ENCODE peak calls at places on chromosomes 5 and 9, in ten cellular contexts. I is RWPE1; R is Caki2; J is OCI-M1; S is activated T-helper 1 cell treated with Interleukin-2 at 50 U/mL for 16 hours; V is activated CD8-positive, alpha-beta memory T cell treated with anti-CD3 and anti-CD28 coated beads for 24 hours; A is NAMALWA; N is neural crest cell; B is H54; G is mesothelial cell of epicardium. E is an unnamed sample.
A peak's percentile ranks its signal among the peaks of the same experiment; 100 is the strongest.

GRCh38 chr5:59039003-59039295 is 456.1 kb downstream of the RAB3C start:
- DNase-seq in J (no peak), B (no peak), I (no peak), G (no peak), S (no peak), N (no peak), R (no peak), V (no peak), A (no peak), E (no peak)

GRCh38 chr5:172802585-172803176 is 31.4 kb upstream of the ERGIC1 start:
- DNase-seq in V (no peak), R (no peak), G (no peak), A (no peak), S (no peak), B (no peak), J (peak; percentile 85), I (no peak), N (no peak), E (no peak)

GRCh38 chr5:158770506-158770905 is 329.2 kb downstream of the EBF1 start:
- DNase-seq in R (no peak), S (no peak), J (peak; percentile 19), I (no peak), V (no peak), N (no peak), G (no peak), A (peak; percentile 42), B (no peak), E (no peak)

GRCh38 chr9:89635007-89635742 is 30.4 kb downstream of the GADD45G start:
- DNase-seq in J (no peak), A (no peak), S (no peak), N (no peak), I (peak; percentile 89), V (no peak), R (no peak), G (no peak), B (peak; percentile 66), E (no peak)

GRCh38 chr5:73469878-73470277 is 21.3 kb upstream of the FOXD1 start:
- DNase-seq in S (no peak), B (no peak), A (no peak), V (no peak), G (no peak), J (no peak), R (no peak), I (no peak), N (no peak), E (no peak)

GRCh38 chr9:123353041-123353440 is 3.0 kb upstream of the CRB2 start:
- DNase-seq in N (no peak), B (no peak), R (no peak), J (no peak), G (no peak), A (no peak), I (no peak), V (no peak), S (no peak), E (no peak)

GRCh38 chr5:66912787-66913186 is 283.8 kb downstream of the CD180 start:
- DNase-seq in S (no peak), R (no peak), J (peak; percentile 19), A (no peak), G (no peak), N (no peak), B (no peak), V (no peak), I (no peak), E (no peak)

GRCh38 chr5:127650649-127651048 is 1.8 kb downstream of the CTXN3 start:
- DNase-seq in S (no peak), G (no peak), I (peak; percentile 45), J (no peak), R (no peak), N (no peak), V (no peak), B (no peak), A (no peak), E (no peak)

GRCh38 chr9:126705311-126705766 is 91.6 kb downstream of the LMX1B start:
- DNase-seq in I (peak; percentile 88), B (peak; percentile 81), J (peak; percentile 68), G (peak; percentile 93), N (peak; percentile 87), S (peak; percentile 73), V (peak; percentile 96), R (peak; percentile 59), A (peak; percentile 89), E (peak; percentile 92)

GRCh38 chr5:135120951-135121350 is 86.9 kb upstream of the PITX1 start:
- DNase-seq in A (no peak), N (no peak), G (no peak), V (no peak), I (no peak), J (no peak), R (no peak), S (no peak), B (no peak), E (no peak)

GRCh38 chr5:31235381-31235780 is 41.9 kb downstream of the CDH6 start:
- DNase-seq in I (no peak), V (no peak), N (no peak), A (peak; percentile 4), B (no peak), S (no peak), G (no peak), J (no peak), R (peak; percentile 30), E (no peak)

GRCh38 chr9:121023064-121023463 is 27.0 kb downstream of the C5 start:
- DNase-seq in N (no peak), J (no peak), G (no peak), V (no peak), B (no peak), S (no peak), I (peak; percentile 9), A (no peak), R (no peak), E (no peak)

GRCh38 chr5:126511961-126512360 is 83.1 kb downstream of the ALDH7A1 start:
- DNase-seq in A (no peak), N (no peak), B (no peak), V (no peak), G (no peak), R (no peak), I (no peak), J (no peak), S (no peak), E (no peak)

GRCh38 chr5:171857537-171857936 is 71.9 kb downstream of the SMIM23 start:
- DNase-seq in G (no peak), V (no peak), R (no peak), I (no peak), B (no peak), A (no peak), J (no peak), S (no peak), N (no peak), E (no peak)

GRCh38 chr5:27479859-27480258 is 441.5 kb upstream of the CDH9 start:
- DNase-seq in S (no peak), R (no peak), I (no peak), N (no peak), B (no peak), G (no peak), V (no peak), A (no peak), J (no peak), E (no peak)

GRCh38 chr5:133873936-133874585 is 94.4 kb downstream of the C5orf15 start:
- DNase-seq in A (no peak), G (no peak), S (no peak), N (no peak), V (no peak), J (no peak), I (peak; percentile 20), R (no peak), B (no peak), E (no peak)

GRCh38 chr5:55820488-55820887 is 30.7 kb upstream of the IL31RA start:
- DNase-seq in N (no peak), B (no peak), A (no peak), I (no peak), V (no peak), R (no peak), J (no peak), G (no peak), S (no peak), E (no peak)

GRCh38 chr5:170920196-170920595 is 58.4 kb downstream of the RANBP17 start:
- DNase-seq in S (no peak), B (no peak), N (no peak), J (no peak), V (no peak), G (no peak), R (no peak), A (no peak), I (no peak), E (no peak)

GRCh38 chr5:67195406-67196275 is 958 bp downstream of the CD180 start:
- DNase-seq in B (no peak), R (no peak), J (no peak), N (no peak), V (no peak), A (peak; percentile 51), I (no peak), S (no peak), G (no peak), E (no peak)

GRCh38 chr9:116658265-116658664 is 28.8 kb upstream of the TRIM32 start:
- DNase-seq in J (no peak), R (no peak), G (no peak), B (no peak), A (no peak), N (no peak), S (no peak), V (no peak), I (no peak), E (no peak)

GRCh38 chr5:169581580-169582227 is 1.9 kb upstream of the SPDL1 start:
- DNase-seq in S (peak; percentile 8), N (peak; percentile 64), B (no peak), I (peak; percentile 71), G (peak; percentile 56), V (peak; percentile 78), A (peak; percentile 86), R (peak; percentile 56), J (peak; percentile 86), E (no peak)

GRCh38 chr5:122498163-122498562 is 186.1 kb downstream of the SNCAIP start:
- DNase-seq in G (no peak), I (no peak), J (no peak), N (peak; percentile 12), V (no peak), S (no peak), A (no peak), B (no peak), R (no peak), E (no peak)

GRCh38 chr5:113474100-113474700 is 14.1 kb downstream of the MCC start:
- DNase-seq in N (no peak), R (no peak), J (peak; percentile 36), S (no peak), I (no peak), A (no peak), B (no peak), V (no peak), G (no peak), E (no peak)

GRCh38 chr5:149161026-149161687 is 19.9 kb downstream of the ABLIM3 start:
- DNase-seq in S (no peak), J (no peak), G (no peak), B (no peak), R (no peak), A (no peak), N (no peak), I (no peak), V (no peak), E (no peak)

GRCh38 chr5:86716121-86716520 is 98.4 kb downstream of the COX7C start:
- DNase-seq in G (no peak), A (no peak), J (no peak), S (no peak), I (no peak), N (no peak), R (no peak), V (no peak), B (no peak), E (no peak)

GRCh38 chr9:80885894-80886293 is 803.5 kb downstream of the TLE1 start:
- DNase-seq in B (no peak), S (no peak), J (peak; percentile 1), N (no peak), R (no peak), V (no peak), A (peak; percentile 1), I (no peak), G (no peak), E (no peak)

GRCh38 chr5:147509710-147510651 is at the start of gene DPYSL3:
- DNase-seq in I (peak; percentile 44), N (peak; percentile 69), J (no peak), B (peak; percentile 49), A (no peak), G (peak; percentile 76), V (no peak), R (peak; percentile 81), S (no peak), E (peak; percentile 86)

GRCh38 chr5:65796269-65796668 is 74.3 kb downstream of the NLN start:
- DNase-seq in V (no peak), A (no peak), S (no peak), I (no peak), B (no peak), G (no peak), J (no peak), R (no peak), N (no peak), E (no peak)

E was measured in aorta.